ENCODE peak calls at places on chromosomes 6 and 20, in four cellular contexts. M is NAMALWA, P is ELF-1, J is SHP77. A is an unnamed sample.

GRCh38 chr20:34988176-34988540 is 32.5 kb downstream of the MYH7B start:
- DNase-seq in J (no peak), M (no peak), P (no peak), A (no peak)

GRCh38 chr20:7210910-7211309 is 443.4 kb downstream of the BMP2 start:
- DNase-seq in M (no peak), J (no peak), P (no peak), A (no peak)

GRCh38 chr6:67501738-67502137 is 1133.3 kb upstream of the ADGRB3 start:
- DNase-seq in P (no peak), J (no peak), M (no peak), A (no peak)

GRCh38 chr6:135498178-135498841 is 770 bp upstream of the AHI1 start:
- DNase-seq in M (peak; percentile 76), P (peak; percentile 36), J (peak; percentile 62), A (peak; percentile 63)

GRCh38 chr6:149716181-149716580 is 1.7 kb downstream of the LATS1 start:
- DNase-seq in J (no peak), P (no peak), M (peak; percentile 37), A (no peak)

GRCh38 chr6:116206231-116206903 is 47.5 kb downstream of the TSPYL4 start:
- DNase-seq in P (no peak), J (no peak), M (no peak), A (no peak)

GRCh38 chr6:53735896-53736295 is 58.9 kb upstream of the LRRC1 start:
- DNase-seq in P (no peak), J (no peak), M (no peak), A (no peak)

GRCh38 chr6:16752206-16752867 is 8.9 kb downstream of the ATXN1 start:
- DNase-seq in J (no peak), P (no peak), M (no peak), A (no peak)

GRCh38 chr6:132812756-132813172 is 1.6 kb upstream of the RPS12 start:
- DNase-seq in M (no peak), P (peak; percentile 31), J (no peak), A (no peak)

GRCh38 chr6:2109796-2110195 is 135.6 kb downstream of the GMDS start:
- DNase-seq in P (no peak), M (no peak), J (no peak), A (no peak)

GRCh38 chr6:116099036-116099435 is 1.6 kb upstream of the NT5DC1 start:
- DNase-seq in M (no peak), J (no peak), P (no peak), A (no peak)

GRCh38 chr6:157403684-157404051 is 22.7 kb downstream of the ZDHHC14 start:
- DNase-seq in M (peak; percentile 15), P (no peak), J (no peak), A (no peak)

GRCh38 chr6:62707914-62708313 is 421.9 kb upstream of the KHDRBS2 start:
- DNase-seq in P (no peak), J (no peak), M (no peak), A (no peak)

GRCh38 chr6:161186173-161186769 is 87.6 kb downstream of the AGPAT4 start:
- DNase-seq in J (no peak), P (no peak), M (no peak), A (no peak)

GRCh38 chr20:23515250-23515939 is 24.5 kb downstream of the CST8 start:
- DNase-seq in M (no peak), P (no peak), J (no peak), A (no peak)

GRCh38 chr20:32037929-32038328 is 14.1 kb upstream of the HCK start:
- DNase-seq in M (no peak), P (no peak), J (no peak), A (no peak)